ENCODE peak calls at places on chromosomes 4 and X, in ten cellular contexts. K, P, C, G, Y, Z, B, F, W and V are unnamed samples.

GRCh38 chr4:121785479-121785878 is 15.6 kb upstream of the EXOSC9 start:
- DNase-seq in F (no peak), B (no peak), P (no peak), Z (no peak), C (no peak), Y (no peak), G (no peak), K (peak; percentile 31), W (no peak), V (no peak)

GRCh38 chr4:85126991-85127591 is 160.6 kb upstream of the WDFY3 start:
- DNase-seq in C (no peak), K (no peak), Z (no peak), Y (no peak), P (no peak), F (no peak), B (no peak), G (no peak), W (no peak), V (no peak)

GRCh38 chr4:84498203-84499026 is 677 bp downstream of the NKX6-1 start:
- DNase-seq in Y (no peak), C (no peak), G (no peak), F (peak; percentile 35), K (peak; percentile 10), P (no peak), Z (no peak), B (no peak), W (no peak), V (no peak)

GRCh38 chr4:111228396-111228795 is 605.5 kb upstream of the PITX2 start:
- DNase-seq in P (no peak), Z (no peak), F (no peak), Y (no peak), W (no peak), G (no peak), B (no peak), C (no peak), K (no peak), V (no peak)

GRCh38 chr4:48027653-48028052 is 11.1 kb downstream of the NIPAL1 start:
- DNase-seq in W (no peak), B (no peak), P (no peak), C (no peak), F (no peak), K (no peak), Y (no peak), Z (no peak), G (no peak), V (no peak)

GRCh38 chrX:106707771-106708454 is 18.6 kb upstream of the RNF128 start:
- DNase-seq in G (no peak), Z (no peak), P (no peak), F (no peak), W (no peak), K (peak; percentile 49), Y (no peak), B (no peak), C (no peak), V (no peak)

GRCh38 chr4:112895785-112896184 is 153.7 kb upstream of the ANK2 start:
- DNase-seq in Z (no peak), C (peak; percentile 1), W (no peak), G (no peak), K (no peak), P (no peak), F (no peak), B (no peak), Y (no peak), V (no peak)

GRCh38 chr4:83626245-83626843 is 90.4 kb downstream of the GPAT3 start:
- DNase-seq in Y (no peak), Z (no peak), F (no peak), C (no peak), W (no peak), G (no peak), P (no peak), K (no peak), B (no peak), V (no peak)

GRCh38 chr4:165737309-165737972 is 135.6 kb upstream of the TLL1 start:
- DNase-seq in C (no peak), B (no peak), Z (no peak), G (no peak), Y (no peak), K (no peak), W (no peak), P (no peak), F (no peak), V (no peak)

GRCh38 chr4:140673729-140674128 is 82.5 kb downstream of the TBC1D9 start:
- DNase-seq in F (no peak), Y (no peak), C (no peak), K (no peak), Z (no peak), W (no peak), G (no peak), P (no peak), B (no peak), V (no peak)

GRCh38 chr4:113332701-113333100 is 283.2 kb downstream of the ANK2 start:
- DNase-seq in W (no peak), K (no peak), B (no peak), P (no peak), F (no peak), C (no peak), G (no peak), Z (no peak), Y (no peak), V (no peak)

GRCh38 chrX:10397349-10397748 is 223.0 kb downstream of the MID1 start:
- DNase-seq in G (no peak), Y (no peak), Z (no peak), B (no peak), W (no peak), C (no peak), P (no peak), K (no peak), F (peak; percentile 11), V (no peak)

GRCh38 chrX:43176686-43177085 is 398.7 kb upstream of the PPP1R2C start:
- DNase-seq in K (peak; percentile 26), Y (no peak), F (no peak), Z (no peak), P (no peak), G (no peak), C (no peak), W (no peak), B (no peak), V (no peak)

GRCh38 chrX:47218920-47219815 is 687 bp downstream of the CDK16 start:
- DNase-seq in Z (no peak), F (no peak), K (no peak), W (peak; percentile 24), C (peak; percentile 48), G (no peak), B (peak; percentile 47), Y (peak; percentile 13), P (peak; percentile 38), V (peak; percentile 28)

GRCh38 chrX:150712619-150713018 is 19.4 kb downstream of the MTMR1 start:
- DNase-seq in Y (no peak), B (no peak), K (no peak), W (no peak), Z (no peak), P (no peak), C (no peak), F (no peak), G (no peak), V (no peak)

GRCh38 chr4:159555873-159556272 is 453.0 kb downstream of the RAPGEF2 start:
- DNase-seq in F (no peak), C (no peak), B (no peak), G (no peak), P (no peak), Y (no peak), K (no peak), W (no peak), Z (no peak), V (no peak)

GRCh38 chrX:54891573-54891972 is 29.1 kb upstream of the TRO start:
- DNase-seq in C (peak; percentile 9), Z (peak; percentile 2), K (peak; percentile 4), Y (peak; percentile 14), B (peak; percentile 5), G (no peak), W (no peak), P (no peak), F (peak; percentile 40), V (no peak)

GRCh38 chr4:55635282-55635681 is 816 bp downstream of the NMU start:
- DNase-seq in B (no peak), K (no peak), W (no peak), Z (no peak), Y (no peak), C (no peak), F (no peak), P (no peak), G (no peak), V (no peak)

GRCh38 chr4:174553828-174554227 is 31.5 kb upstream of the HPGD start:
- DNase-seq in C (no peak), W (no peak), B (no peak), Z (no peak), P (no peak), G (no peak), F (no peak), Y (no peak), K (no peak), V (no peak)

GRCh38 chr4:87919951-87920350 is 55.6 kb upstream of the SPP1 start:
- DNase-seq in G (no peak), Z (no peak), W (no peak), B (no peak), Y (no peak), K (no peak), C (no peak), F (peak; percentile 49), P (no peak), V (no peak)

GRCh38 chr4:151004222-151004621 is 10.9 kb downstream of the LRBA start:
- DNase-seq in K (peak; percentile 9), C (no peak), G (no peak), P (no peak), W (no peak), Z (no peak), B (no peak), Y (no peak), F (no peak), V (peak; percentile 8)

GRCh38 chr4:8726344-8726851 is 133.8 kb downstream of the CPZ start:
- DNase-seq in P (no peak), Z (no peak), C (no peak), K (no peak), B (no peak), F (no peak), G (no peak), Y (no peak), W (no peak), V (no peak)

GRCh38 chr4:101993002-101993840 is 202.7 kb downstream of the BANK1 start:
- DNase-seq in C (no peak), P (no peak), Z (no peak), Y (no peak), F (peak; percentile 17), B (no peak), W (no peak), G (no peak), K (no peak), V (no peak)

GRCh38 chrX:108447303-108447702 is 7.7 kb downstream of the COL4A5 start:
- DNase-seq in Y (no peak), G (no peak), P (no peak), W (no peak), B (no peak), K (peak; percentile 80), F (no peak), Z (no peak), C (no peak), V (no peak)

GRCh38 chr4:139740531-139741041 is 75.0 kb downstream of the MGST2 start:
- DNase-seq in W (no peak), G (no peak), K (peak; percentile 87), C (no peak), Z (peak; percentile 76), F (peak; percentile 96), Y (no peak), P (peak; percentile 60), B (no peak), V (no peak)

GRCh38 chr4:94595880-94596483 is 144.2 kb downstream of the PDLIM5 start:
- DNase-seq in C (no peak), Z (no peak), K (peak; percentile 59), P (no peak), G (no peak), Y (no peak), F (peak; percentile 63), B (no peak), W (no peak), V (no peak)

GRCh38 chr4:89111833-89112563 is 665 bp downstream of the TIGD2 start:
- DNase-seq in Z (no peak), B (no peak), W (no peak), C (no peak), Y (no peak), P (no peak), F (no peak), K (peak; percentile 79), G (no peak), V (no peak)

GRCh38 chr4:165207431-165208321 is at the start of gene KLHL2:
- DNase-seq in Z (no peak), W (peak; percentile 32), P (peak; percentile 86), G (peak; percentile 47), Y (peak; percentile 49), B (peak; percentile 63), C (peak; percentile 69), F (peak; percentile 63), K (peak; percentile 49), V (peak; percentile 38)